ENCODE peak calls at places on chromosomes 7 and 10, in seven cellular contexts. One of them, this sample, is unnamed.

GRCh38 chr10:103712898-103713498 is 142.4 kb downstream of the SH3PXD2A start:
- DNase-seq in glutamatergic neuron: peak; percentile 90
- DNase-seq in GM20000: peak; percentile 78
- DNase-seq in endodermal cell: peak; percentile 96
- DNase-seq in upper lobe of right lung: no peak
- DNase-seq in uterus: peak; percentile 86
- DNase-seq in AG04450: peak; percentile 58
- DNase-seq in this sample: peak; percentile 91

GRCh38 chr10:615583-616152 is 73.8 kb downstream of the DIP2C start:
- DNase-seq in glutamatergic neuron: no peak
- DNase-seq in GM20000: no peak
- DNase-seq in endodermal cell: no peak
- DNase-seq in upper lobe of right lung: peak; percentile 20
- DNase-seq in uterus: no peak
- DNase-seq in AG04450: peak; percentile 77
- DNase-seq in this sample: no peak

GRCh38 chr7:55441668-55442305 is 76.7 kb downstream of the LANCL2 start:
- DNase-seq in glutamatergic neuron: no peak
- DNase-seq in GM20000: no peak
- DNase-seq in endodermal cell: no peak
- DNase-seq in upper lobe of right lung: no peak
- DNase-seq in uterus: no peak
- DNase-seq in AG04450: peak; percentile 47
- DNase-seq in this sample: no peak

GRCh38 chr7:87234949-87235348 is 15.4 kb upstream of the TMEM243 start:
- DNase-seq in glutamatergic neuron: no peak
- DNase-seq in GM20000: no peak
- DNase-seq in endodermal cell: no peak
- DNase-seq in upper lobe of right lung: no peak
- DNase-seq in uterus: no peak
- DNase-seq in AG04450: no peak
- DNase-seq in this sample: no peak

GRCh38 chr10:44724415-44725174 is 186.5 kb upstream of the TMEM72 start:
- DNase-seq in glutamatergic neuron: no peak
- DNase-seq in GM20000: no peak
- DNase-seq in endodermal cell: no peak
- DNase-seq in upper lobe of right lung: no peak
- DNase-seq in uterus: no peak
- DNase-seq in AG04450: no peak
- DNase-seq in this sample: no peak

GRCh38 chr10:28840954-28841353 is 163.6 kb downstream of the BAMBI start:
- DNase-seq in glutamatergic neuron: no peak
- DNase-seq in GM20000: no peak
- DNase-seq in endodermal cell: peak; percentile 3
- DNase-seq in upper lobe of right lung: no peak
- DNase-seq in uterus: no peak
- DNase-seq in AG04450: no peak
- DNase-seq in this sample: no peak

GRCh38 chr7:23098460-23098859 is 7.1 kb upstream of the KLHL7 start:
- DNase-seq in glutamatergic neuron: no peak
- DNase-seq in GM20000: no peak
- DNase-seq in endodermal cell: no peak
- DNase-seq in upper lobe of right lung: no peak
- DNase-seq in uterus: no peak
- DNase-seq in AG04450: no peak
- DNase-seq in this sample: no peak

GRCh38 chr10:28479366-28479765 is 53.6 kb upstream of the WAC start:
- DNase-seq in glutamatergic neuron: peak; percentile 55
- DNase-seq in GM20000: no peak
- DNase-seq in endodermal cell: no peak
- DNase-seq in upper lobe of right lung: no peak
- DNase-seq in uterus: no peak
- DNase-seq in AG04450: no peak
- DNase-seq in this sample: no peak

GRCh38 chr10:102001435-102002068 is 54.4 kb downstream of the ARMH3 start:
- DNase-seq in glutamatergic neuron: no peak
- DNase-seq in GM20000: peak; percentile 53
- DNase-seq in endodermal cell: no peak
- DNase-seq in upper lobe of right lung: no peak
- DNase-seq in uterus: no peak
- DNase-seq in AG04450: no peak
- DNase-seq in this sample: no peak
- TF ChIP-seq CTCF in glutamatergic neuron: no peak
- TF ChIP-seq CTCF in GM20000: no peak
- TF ChIP-seq CTCF in endodermal cell: no peak
- TF ChIP-seq CTCF in upper lobe of right lung: no peak
- TF ChIP-seq CTCF in uterus: no peak
- TF ChIP-seq CTCF in AG04450: no peak
- TF ChIP-seq CTCF in this sample: no peak

GRCh38 chr7:33157311-33157710 is 27.9 kb downstream of the BBS9 start:
- DNase-seq in glutamatergic neuron: no peak
- DNase-seq in GM20000: no peak
- DNase-seq in endodermal cell: no peak
- DNase-seq in upper lobe of right lung: no peak
- DNase-seq in uterus: no peak
- DNase-seq in AG04450: no peak
- DNase-seq in this sample: no peak
- TF ChIP-seq CTCF in glutamatergic neuron: no peak
- TF ChIP-seq CTCF in GM20000: no peak
- TF ChIP-seq CTCF in endodermal cell: no peak
- TF ChIP-seq CTCF in upper lobe of right lung: no peak
- TF ChIP-seq CTCF in uterus: no peak
- TF ChIP-seq CTCF in AG04450: no peak
- TF ChIP-seq CTCF in this sample: no peak

GRCh38 chr7:51253157-51253556 is 63.5 kb downstream of the COBL start:
- DNase-seq in glutamatergic neuron: no peak
- DNase-seq in GM20000: no peak
- DNase-seq in endodermal cell: peak; percentile 25
- DNase-seq in upper lobe of right lung: no peak
- DNase-seq in uterus: no peak
- DNase-seq in AG04450: no peak
- DNase-seq in this sample: no peak
- TF ChIP-seq CTCF in glutamatergic neuron: no peak
- TF ChIP-seq CTCF in GM20000: no peak
- TF ChIP-seq CTCF in endodermal cell: peak; percentile 33
- TF ChIP-seq CTCF in upper lobe of right lung: no peak
- TF ChIP-seq CTCF in uterus: no peak
- TF ChIP-seq CTCF in AG04450: no peak
- TF ChIP-seq CTCF in this sample: no peak

GRCh38 chr7:143373255-143373794 is 7.8 kb upstream of the ZYX start:
- DNase-seq in glutamatergic neuron: no peak
- DNase-seq in GM20000: no peak
- DNase-seq in endodermal cell: peak; percentile 78
- DNase-seq in upper lobe of right lung: no peak
- DNase-seq in uterus: no peak
- DNase-seq in AG04450: no peak
- DNase-seq in this sample: no peak
- TF ChIP-seq CTCF in glutamatergic neuron: no peak
- TF ChIP-seq CTCF in GM20000: no peak
- TF ChIP-seq CTCF in endodermal cell: peak; percentile 68
- TF ChIP-seq CTCF in upper lobe of right lung: no peak
- TF ChIP-seq CTCF in uterus: no peak
- TF ChIP-seq CTCF in AG04450: peak; percentile 14
- TF ChIP-seq CTCF in this sample: no peak

GRCh38 chr10:12255048-12255447 is 59.1 kb downstream of the CDC123 start:
- DNase-seq in glutamatergic neuron: no peak
- DNase-seq in GM20000: no peak
- DNase-seq in endodermal cell: no peak
- DNase-seq in upper lobe of right lung: no peak
- DNase-seq in uterus: no peak
- DNase-seq in AG04450: no peak
- DNase-seq in this sample: no peak

GRCh38 chr10:12250181-12250580 is 54.2 kb downstream of the CDC123 start:
- DNase-seq in glutamatergic neuron: no peak
- DNase-seq in GM20000: no peak
- DNase-seq in endodermal cell: no peak
- DNase-seq in upper lobe of right lung: no peak
- DNase-seq in uterus: no peak
- DNase-seq in AG04450: no peak
- DNase-seq in this sample: no peak

GRCh38 chr10:12251581-12251980 is 55.6 kb downstream of the CDC123 start:
- DNase-seq in glutamatergic neuron: no peak
- DNase-seq in GM20000: no peak
- DNase-seq in endodermal cell: no peak
- DNase-seq in upper lobe of right lung: no peak
- DNase-seq in uterus: no peak
- DNase-seq in AG04450: no peak
- DNase-seq in this sample: no peak

DNA sequence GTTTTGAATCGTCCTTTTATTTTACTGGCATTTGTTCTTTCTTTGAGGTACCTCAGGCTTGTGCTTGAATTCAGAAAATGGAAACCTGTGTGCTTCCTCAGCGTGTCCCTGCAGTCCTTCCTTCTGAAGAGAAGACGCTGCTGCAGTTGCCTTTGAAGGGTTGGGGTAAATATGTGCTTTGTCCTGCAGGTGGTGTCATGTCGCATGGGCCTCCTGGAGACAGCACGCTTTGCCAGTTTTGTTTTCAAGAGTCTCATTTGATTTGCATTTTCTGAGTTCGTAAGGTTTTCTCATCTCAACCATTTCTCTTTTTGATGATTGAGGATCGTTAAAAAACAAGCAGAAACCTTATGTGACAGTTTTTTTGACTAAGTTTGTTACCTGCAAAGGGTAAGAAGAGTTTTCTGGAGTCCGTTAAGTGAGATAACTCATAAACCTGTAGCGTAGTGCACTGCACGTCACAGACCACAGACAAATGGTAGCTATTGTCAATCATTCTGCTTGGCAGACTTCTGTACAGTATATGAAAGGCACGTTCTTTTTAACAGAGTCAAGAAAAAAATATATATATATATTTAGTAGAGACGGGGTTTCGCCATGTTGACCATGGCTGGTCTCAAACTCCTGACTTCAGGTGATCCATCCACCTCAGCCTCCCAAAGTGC is 57.0 kb downstream of the CDC123 start:
- DNase-seq in glutamatergic neuron: peak; percentile 33
- DNase-seq in GM20000: peak; percentile 69
- DNase-seq in endodermal cell: peak; percentile 79
- DNase-seq in upper lobe of right lung: no peak
- DNase-seq in uterus: no peak
- DNase-seq in AG04450: no peak
- DNase-seq in this sample: no peak
- TF ChIP-seq CTCF in glutamatergic neuron: peak; percentile 65
- TF ChIP-seq CTCF in GM20000: peak; percentile 46
- TF ChIP-seq CTCF in endodermal cell: peak; percentile 81
- TF ChIP-seq CTCF in upper lobe of right lung: peak; percentile 12
- TF ChIP-seq CTCF in uterus: no peak
- TF ChIP-seq CTCF in AG04450: peak; percentile 35
- TF ChIP-seq CTCF in this sample: peak; percentile 34

GRCh38 chr10:129677377-129677927 is 210.4 kb downstream of the MGMT start:
- DNase-seq in glutamatergic neuron: no peak
- DNase-seq in GM20000: no peak
- DNase-seq in endodermal cell: no peak
- DNase-seq in upper lobe of right lung: no peak
- DNase-seq in uterus: no peak
- DNase-seq in AG04450: no peak
- DNase-seq in this sample: no peak

GRCh38 chr10:129676014-129676413 is 209.0 kb downstream of the MGMT start:
- DNase-seq in glutamatergic neuron: no peak
- DNase-seq in GM20000: no peak
- DNase-seq in endodermal cell: no peak
- DNase-seq in upper lobe of right lung: no peak
- DNase-seq in uterus: no peak
- DNase-seq in AG04450: no peak
- DNase-seq in this sample: no peak

GRCh38 chr10:129675027-129675769 is 208.2 kb downstream of the MGMT start:
- DNase-seq in glutamatergic neuron: no peak
- DNase-seq in GM20000: no peak
- DNase-seq in endodermal cell: no peak
- DNase-seq in upper lobe of right lung: no peak
- DNase-seq in uterus: no peak
- DNase-seq in AG04450: no peak
- DNase-seq in this sample: no peak

GRCh38 chr10:129670124-129670523 is 203.1 kb downstream of the MGMT start:
- DNase-seq in glutamatergic neuron: no peak
- DNase-seq in GM20000: no peak
- DNase-seq in endodermal cell: no peak
- DNase-seq in upper lobe of right lung: no peak
- DNase-seq in uterus: no peak
- DNase-seq in AG04450: no peak
- DNase-seq in this sample: no peak

GRCh38 chr10:129673292-129673691 is 206.3 kb downstream of the MGMT start:
- DNase-seq in glutamatergic neuron: no peak
- DNase-seq in GM20000: no peak
- DNase-seq in endodermal cell: no peak
- DNase-seq in upper lobe of right lung: no peak
- DNase-seq in uterus: no peak
- DNase-seq in AG04450: no peak
- DNase-seq in this sample: no peak
- TF ChIP-seq CTCF in glutamatergic neuron: no peak
- TF ChIP-seq CTCF in GM20000: no peak
- TF ChIP-seq CTCF in endodermal cell: peak; percentile 45
- TF ChIP-seq CTCF in upper lobe of right lung: no peak
- TF ChIP-seq CTCF in uterus: no peak
- TF ChIP-seq CTCF in AG04450: no peak
- TF ChIP-seq CTCF in this sample: no peak

DNA sequence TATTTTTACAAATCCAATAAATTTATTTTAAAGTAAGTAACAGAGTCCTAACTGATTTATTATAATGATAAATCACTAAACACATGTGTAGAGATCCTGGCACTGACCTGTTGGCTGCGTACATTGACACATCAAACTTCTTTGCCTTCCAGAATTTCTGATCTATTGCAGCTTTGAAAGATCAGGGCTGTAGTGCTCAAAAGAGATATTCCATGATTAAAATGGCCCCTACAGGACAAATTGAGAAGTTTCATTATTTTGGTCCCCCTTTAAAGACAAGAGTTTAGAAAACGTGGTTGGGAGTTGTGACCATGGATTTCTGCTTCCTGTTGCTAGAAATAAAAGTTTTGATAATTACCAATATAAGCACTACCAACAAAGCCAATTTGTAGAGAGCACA is 87.7 kb upstream of the PDK4 start:
- DNase-seq in glutamatergic neuron: no peak
- DNase-seq in GM20000: peak; percentile 8
- DNase-seq in endodermal cell: no peak
- DNase-seq in upper lobe of right lung: no peak
- DNase-seq in uterus: no peak
- DNase-seq in AG04450: no peak
- DNase-seq in this sample: no peak
- TF ChIP-seq CTCF in glutamatergic neuron: peak; percentile 61
- TF ChIP-seq CTCF in GM20000: no peak
- TF ChIP-seq CTCF in endodermal cell: peak; percentile 76
- TF ChIP-seq CTCF in upper lobe of right lung: peak; percentile 59
- TF ChIP-seq CTCF in uterus: peak; percentile 62
- TF ChIP-seq CTCF in AG04450: peak; percentile 48
- TF ChIP-seq CTCF in this sample: peak; percentile 61

This sample was measured in nephron progenitor cell.